ENCODE peak calls at places on chromosomes 1 and 21, in ten cellular contexts. L is tibial artery, U is mesenchymal stem cell, O is adipocyte, N is endodermal cell, M is OCI-LY7, Q is sigmoid colon, P is neural progenitor cell, E is IMR-90, X is lung. K is an unnamed sample.

GRCh38 chr1:150141452-150141851 is 8.3 kb upstream of the PLEKHO1 start:
- DNase-seq in L (no peak), U (no peak), O (no peak), N (no peak), M (no peak), Q (no peak), P (no peak), E (peak; percentile 42), X (no peak), K (no peak)

GRCh38 chr1:239587066-239587465 is 200.7 kb downstream of the CHRM3 start:
- DNase-seq in L (no peak), U (no peak), O (no peak), N (peak; percentile 53), M (no peak), Q (no peak), P (no peak), E (no peak), X (no peak), K (no peak)

GRCh38 chr1:40650075-40650474 is 15.4 kb downstream of the RIMS3 start:
- DNase-seq in L (no peak), U (no peak), O (no peak), N (peak; percentile 85), M (peak; percentile 43), Q (no peak), P (peak; percentile 75), E (no peak), X (no peak), K (no peak)

GRCh38 chr1:246151796-246152434 is 355.2 kb downstream of the SMYD3 start:
- DNase-seq in L (no peak), U (peak; percentile 60), O (no peak), N (peak; percentile 65), M (no peak), Q (no peak), P (peak; percentile 37), E (peak; percentile 9), X (no peak), K (no peak)

GRCh38 chr1:209805875-209806760 is at the start of gene IRF6:
- DNase-seq in L (peak; percentile 82), U (peak; percentile 80), O (peak; percentile 88), N (peak; percentile 99), M (no peak), Q (peak; percentile 69), P (peak; percentile 96), E (peak; percentile 51), X (peak; percentile 93), K (no peak)

GRCh38 chr1:234125283-234125682 is 220.8 kb downstream of the SLC35F3 start:
- DNase-seq in L (no peak), U (peak; percentile 12), O (no peak), N (peak; percentile 96), M (peak; percentile 11), Q (no peak), P (peak; percentile 88), E (peak; percentile 44), X (no peak), K (peak; percentile 72)

GRCh38 chr1:29849038-29849750 is 612.9 kb downstream of the PTPRU start:
- DNase-seq in L (no peak), U (peak; percentile 18), O (peak; percentile 67), N (peak; percentile 88), M (peak; percentile 57), Q (no peak), P (peak; percentile 76), E (peak; percentile 17), X (no peak), K (no peak)

GRCh38 chr1:31926846-31927660 is 11.1 kb downstream of the PTP4A2 start:
- DNase-seq in L (no peak), U (no peak), O (no peak), N (no peak), M (no peak), Q (no peak), P (peak; percentile 34), E (no peak), X (no peak), K (no peak)

GRCh38 chr1:248755505-248755904 is at the start of gene LYPD8:
- DNase-seq in L (no peak), U (no peak), O (no peak), N (no peak), M (no peak), Q (no peak), P (no peak), E (no peak), X (no peak), K (no peak)

GRCh38 chr1:248752981-248753525 is 2.5 kb downstream of the LYPD8 start:
- DNase-seq in L (no peak), U (peak; percentile 6), O (no peak), N (no peak), M (no peak), Q (no peak), P (no peak), E (no peak), X (no peak), K (no peak)

GRCh38 chr1:248751635-248752034 is 3.9 kb downstream of the LYPD8 start:
- DNase-seq in L (no peak), U (no peak), O (no peak), N (no peak), M (no peak), Q (no peak), P (no peak), E (no peak), X (no peak), K (no peak)

GRCh38 chr1:248753715-248754280 is 1.8 kb downstream of the LYPD8 start:
- DNase-seq in L (no peak), U (no peak), O (no peak), N (no peak), M (no peak), Q (no peak), P (no peak), E (no peak), X (no peak), K (no peak)

DNA sequence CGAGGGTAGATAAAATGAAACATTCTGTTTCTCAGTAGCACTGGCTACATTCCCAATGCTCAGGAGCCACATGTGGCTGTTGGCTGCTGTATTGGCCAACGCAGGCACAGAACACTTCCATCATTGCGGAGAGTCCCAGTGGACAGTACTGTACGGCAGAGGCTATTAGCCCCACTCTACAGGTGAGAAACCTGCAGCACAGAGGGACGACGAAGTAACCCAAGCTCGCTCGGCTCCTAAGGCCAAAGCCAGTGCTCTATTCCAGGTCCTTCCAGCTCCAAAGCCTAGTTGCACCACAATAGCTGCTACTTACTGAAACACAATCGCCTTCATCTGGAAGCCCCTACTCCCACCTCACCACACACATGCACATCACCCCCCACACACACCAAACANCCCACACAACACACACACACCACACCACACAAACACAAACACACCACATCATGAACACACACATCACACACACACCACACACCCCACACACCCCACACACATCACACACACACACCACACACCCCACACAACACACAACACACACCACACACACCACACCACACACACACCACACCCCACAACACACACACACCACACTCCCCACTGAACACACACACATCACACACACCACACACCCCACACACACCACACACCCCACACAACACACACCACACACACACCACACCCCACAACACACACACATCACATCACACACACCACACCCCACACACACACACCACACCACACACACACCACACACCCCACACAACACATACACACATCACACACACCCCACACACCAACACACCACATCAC is 3.2 kb downstream of the LYPD8 start:
- DNase-seq in L (no peak), U (no peak), O (no peak), N (no peak), M (no peak), Q (no peak), P (peak; percentile 2), E (no peak), X (no peak), K (peak; percentile 37)
- H3K9me3 ChIP-seq in L (no peaks in the 10 kb centered on the region), U (no peaks in the 10 kb centered on the region), O (no peaks in the 10 kb centered on the region), N (peaks cover 60% of the 10 kb centered on the region), M (peaks cover 13% of the 10 kb centered on the region), Q (no peaks in the 10 kb centered on the region), P (peaks cover 12% of the 10 kb centered on the region), E (peaks cover 40% of the 10 kb centered on the region), X (no peaks in the 10 kb centered on the region), K (no peaks in the 10 kb centered on the region)

DNA sequence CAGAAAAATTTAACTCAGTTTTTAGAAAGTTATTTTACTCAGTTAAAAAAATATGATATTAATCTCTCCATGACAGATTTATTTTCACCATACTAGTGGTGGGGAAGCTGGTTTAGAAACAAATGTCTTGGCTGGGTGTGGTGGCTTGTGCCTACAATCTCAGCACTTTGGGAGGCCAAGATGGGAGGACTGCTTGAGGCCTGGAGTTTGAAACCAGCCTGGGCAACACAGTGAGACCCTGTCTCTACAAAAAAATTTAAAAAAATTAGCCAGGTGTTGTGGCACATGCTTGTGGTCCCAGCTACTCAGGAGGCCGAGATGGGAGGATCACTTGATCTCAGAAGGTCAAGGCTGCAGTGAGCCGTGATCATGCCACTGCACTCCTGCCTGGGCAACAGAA is 17.3 kb downstream of the TAF5L start:
- DNase-seq in L (no peak), U (no peak), O (no peak), N (no peak), M (no peak), Q (no peak), P (no peak), E (no peak), X (no peak), K (no peak)
- H3K36me3 ChIP-seq in L (peaks cover 87% of the 10 kb centered on the region), U (peaks cover 24% of the 10 kb centered on the region), O (peaks cover 100% of the 10 kb centered on the region), N (peaks cover 92% of the 10 kb centered on the region), M (peaks cover 95% of the 10 kb centered on the region), Q (no peaks in the 10 kb centered on the region), P (peaks cover 7% of the 10 kb centered on the region), E (peaks cover 44% of the 10 kb centered on the region), X (peaks cover 29% of the 10 kb centered on the region), K (peaks cover 85% of the 10 kb centered on the region)

GRCh38 chr21:35051287-35051818 is 2.3 kb upstream of the RUNX1 start:
- DNase-seq in L (peak; percentile 82), U (peak; percentile 90), O (no peak), N (peak; percentile 92), M (peak; percentile 92), Q (peak; percentile 90), P (peak; percentile 87), E (peak; percentile 80), X (peak; percentile 92), K (peak; percentile 97)

GRCh38 chr21:35048183-35048601 is 910 bp downstream of the RUNX1 start:
- DNase-seq in L (no peak), U (peak; percentile 81), O (peak; percentile 58), N (no peak), M (peak; percentile 58), Q (no peak), P (peak; percentile 41), E (no peak), X (peak; percentile 32), K (peak; percentile 75)

GRCh38 chr21:35048706-35049617 is at the start of gene RUNX1:
- DNase-seq in L (peak; percentile 41), U (peak; percentile 78), O (peak; percentile 42), N (no peak), M (peak; percentile 90), Q (no peak), P (no peak), E (peak; percentile 56), X (peak; percentile 58), K (peak; percentile 82)

GRCh38 chr21:35052786-35053185 is 3.7 kb upstream of the RUNX1 start:
- DNase-seq in L (no peak), U (no peak), O (no peak), N (no peak), M (no peak), Q (no peak), P (no peak), E (no peak), X (no peak), K (no peak)

GRCh38 chr21:35050348-35051286 is 1.5 kb upstream of the RUNX1 start:
- DNase-seq in L (no peak), U (peak; percentile 29), O (no peak), N (no peak), M (peak; percentile 67), Q (peak; percentile 77), P (no peak), E (peak; percentile 70), X (no peak), K (no peak)
- H3K4me3 ChIP-seq in L (no peak overlapping the region), U (no peak overlapping the region), O (peak overlapping the region; percentile 39), N (no peak overlapping the region), M (peak overlapping the region; percentile 73), Q (no peak overlapping the region), P (no peak overlapping the region), E (no peak overlapping the region), X (no peak overlapping the region), K (no peak overlapping the region)

GRCh38 chr1:2961661-2962060 is 59.6 kb upstream of the ACTRT2 start:
- DNase-seq in L (no peak), U (no peak), O (no peak), N (no peak), M (no peak), Q (peak; percentile 28), P (no peak), E (no peak), X (no peak), K (no peak)

GRCh38 chr1:2961081-2961480 is 60.2 kb upstream of the ACTRT2 start:
- DNase-seq in L (no peak), U (no peak), O (no peak), N (no peak), M (no peak), Q (peak; percentile 37), P (no peak), E (no peak), X (no peak), K (no peak)

GRCh38 chr1:2962541-2962940 is 58.7 kb upstream of the ACTRT2 start:
- DNase-seq in L (no peak), U (no peak), O (no peak), N (no peak), M (no peak), Q (peak; percentile 26), P (no peak), E (no peak), X (no peak), K (no peak)

GRCh38 chr1:2962946-2963345 is 58.3 kb upstream of the ACTRT2 start:
- DNase-seq in L (no peak), U (no peak), O (no peak), N (no peak), M (no peak), Q (peak; percentile 34), P (no peak), E (no peak), X (no peak), K (no peak)

GRCh38 chr1:2962061-2962460 is 59.2 kb upstream of the ACTRT2 start:
- DNase-seq in L (no peak), U (no peak), O (no peak), N (no peak), M (no peak), Q (no peak), P (no peak), E (no peak), X (no peak), K (no peak)
- H3K9me3 ChIP-seq in L (peaks cover 6% of the 10 kb centered on the region), U (peaks cover 12% of the 10 kb centered on the region), O (peaks cover 27% of the 10 kb centered on the region), N (peaks cover 61% of the 10 kb centered on the region), M (peaks cover 6% of the 10 kb centered on the region), Q (no peaks in the 10 kb centered on the region), P (peaks cover 7% of the 10 kb centered on the region), E (peaks cover 55% of the 10 kb centered on the region), X (no peaks in the 10 kb centered on the region), K (peaks cover 10% of the 10 kb centered on the region)